ENCODE peak calls at places on chromosomes 6 and 20, in five cellular contexts. M is H9, V is neuronal stem cell, I is H1, L is trophoblast cell. H is an unnamed sample.

GRCh38 chr6:138105446-138105845 is 1.8 kb downstream of the PERP start:
- DNase-seq in M (no peak), V (no peak), I (no peak), L (no peak), H (no peak)

GRCh38 chr6:8707956-8708772 is 272.8 kb upstream of the SLC35B3 start:
- DNase-seq in M (no peak), V (peak), I (peak), L (no peak), H (peak)

GRCh38 chr20:2741463-2741862 is 48.9 kb downstream of the EBF4 start:
- DNase-seq in M (no peak), V (no peak), I (no peak), L (no peak), H (no peak)

GRCh38 chr6:16576391-16577368 is 184.6 kb downstream of the ATXN1 start:
- DNase-seq in M (no peak), V (no peak), I (no peak), L (no peak), H (peak)

GRCh38 chr6:19895866-19896579 is 58.9 kb downstream of the ID4 start:
- DNase-seq in M (no peak), V (no peak), I (no peak), L (no peak), H (no peak)

GRCh38 chr6:119270545-119270944 is 79.0 kb downstream of the MAN1A1 start:
- DNase-seq in M (no peak), V (no peak), I (no peak), L (no peak), H (no peak)

GRCh38 chr20:2395136-2395535 is 14.4 kb downstream of the TGM6 start:
- DNase-seq in M (no peak), V (no peak), I (no peak), L (no peak), H (no peak)

GRCh38 chr6:28137458-28138020 is 4.1 kb upstream of the ZKSCAN8 start:
- DNase-seq in M (no peak), V (no peak), I (no peak), L (no peak), H (peak)

GRCh38 chr6:45722876-45723275 is 292.8 kb downstream of the CLIC5 start:
- DNase-seq in M (no peak), V (no peak), I (no peak), L (no peak), H (no peak)

GRCh38 chr6:139891471-139891870 is 517.0 kb upstream of the CITED2 start:
- DNase-seq in M (no peak), V (no peak), I (no peak), L (no peak), H (no peak)

GRCh38 chr6:158818580-158819212 is 472 bp downstream of the EZR start:
- DNase-seq in M (peak), V (peak), I (peak), L (peak), H (peak)

GRCh38 chr6:27280540-27281000 is 31.5 kb downstream of the POM121L2 start:
- DNase-seq in M (no peak), V (no peak), I (no peak), L (no peak), H (peak)

GRCh38 chr20:38132910-38133501 is 32.1 kb downstream of the TGM2 start:
- DNase-seq in M (no peak), V (no peak), I (no peak), L (no peak), H (no peak)

GRCh38 chr20:18164356-18164755 is 26.7 kb downstream of the KAT14 start:
- DNase-seq in M (no peak), V (no peak), I (no peak), L (peak), H (no peak)

GRCh38 chr20:49526568-49526967 is 41.4 kb downstream of the PTGIS start:
- DNase-seq in M (no peak), V (no peak), I (no peak), L (no peak), H (no peak)
- H2BK12ac ChIP-seq in M (no peak), V (no peak), I (no peak), L (no peak), H (no peak)

DNA sequence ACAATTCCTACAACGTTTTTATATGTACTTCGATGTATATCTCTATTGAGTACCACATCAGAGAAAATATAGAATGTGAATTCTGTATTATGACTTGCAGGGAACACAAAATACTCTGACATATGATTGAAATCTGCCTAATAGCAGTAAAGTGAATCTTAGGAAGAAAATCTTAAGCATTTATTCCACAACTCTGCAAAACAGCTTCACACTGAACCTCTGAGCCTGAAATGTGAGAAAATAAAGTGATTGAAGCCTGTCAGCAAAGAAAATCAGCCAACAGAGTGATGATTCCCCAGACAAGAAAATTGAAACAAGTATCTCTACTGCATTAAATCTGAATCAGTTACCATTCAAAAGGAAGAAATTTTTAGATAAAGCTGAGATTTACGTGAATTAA is 499.5 kb upstream of the RNF217 start:
- DNase-seq in M (no peak), V (no peak), I (no peak), L (no peak), H (no peak)
- H2BK12ac ChIP-seq in M (no peak), V (no peak), I (no peak), L (no peak), H (no peak)

GRCh38 chr20:40265872-40266533 is 423.0 kb downstream of the MAFB start:
- DNase-seq in M (no peak), V (no peak), I (no peak), L (no peak), H (peak)

GRCh38 chr20:40268321-40269075 is 420.5 kb downstream of the MAFB start:
- DNase-seq in M (peak), V (no peak), I (no peak), L (no peak), H (peak)
- H2BK12ac ChIP-seq in M (no peak), V (no peak), I (peak), L (no peak), H (peak)

GRCh38 chr6:155400022-155400965 is 55.3 kb downstream of the NOX3 start:
- DNase-seq in M (no peak), V (no peak), I (no peak), L (no peak), H (no peak)
- H2BK12ac ChIP-seq in M (no peak), V (no peak), I (no peak), L (no peak), H (no peak)

GRCh38 chr6:159819098-159819497 is 19.0 kb downstream of the PNLDC1 start:
- DNase-seq in M (no peak), V (no peak), I (no peak), L (no peak), H (no peak)
- H2BK12ac ChIP-seq in M (no peak), V (no peak), I (no peak), L (no peak), H (no peak)

GRCh38 chr6:10451828-10452509 is 37.1 kb upstream of the TFAP2A start:
- DNase-seq in M (no peak), V (no peak), I (no peak), L (peak), H (peak)

GRCh38 chr6:10446548-10446947 is 31.7 kb upstream of the TFAP2A start:
- DNase-seq in M (no peak), V (no peak), I (no peak), L (no peak), H (no peak)

GRCh38 chr6:10449751-10450150 is 34.9 kb upstream of the TFAP2A start:
- DNase-seq in M (no peak), V (no peak), I (no peak), L (no peak), H (no peak)

GRCh38 chr6:10453596-10453995 is 38.7 kb upstream of the TFAP2A start:
- DNase-seq in M (no peak), V (no peak), I (no peak), L (peak), H (no peak)

DNA sequence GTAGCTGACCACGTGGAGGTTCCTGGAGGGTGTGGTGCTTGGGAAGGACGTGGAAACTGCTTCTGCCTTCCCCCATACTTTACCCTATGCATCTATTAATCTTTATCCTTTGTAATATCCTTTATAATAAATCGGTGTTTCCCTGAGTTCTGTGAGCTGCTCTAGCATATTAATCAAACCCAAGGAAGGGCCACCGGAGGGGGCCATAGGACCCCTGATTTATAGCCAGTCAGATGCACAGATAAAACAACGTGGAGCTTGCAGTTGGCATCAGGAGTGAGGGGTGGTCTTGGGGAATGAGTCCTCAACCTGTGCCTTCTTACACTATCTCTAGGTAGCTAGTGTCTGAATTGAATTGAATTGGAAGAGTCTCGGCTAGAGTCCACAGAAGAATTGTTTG is 36.5 kb upstream of the TFAP2A start:
- DNase-seq in M (no peak), V (no peak), I (no peak), L (no peak), H (no peak)
- H2BK12ac ChIP-seq in M (no peak), V (no peak), I (no peak), L (no peak), H (no peak)

GRCh38 chr6:14269434-14269833 is 151.9 kb downstream of the CD83 start:
- DNase-seq in M (no peak), V (no peak), I (peak), L (no peak), H (no peak)

GRCh38 chr6:14265049-14266021 is 147.8 kb downstream of the CD83 start:
- DNase-seq in M (no peak), V (no peak), I (peak), L (no peak), H (no peak)

GRCh38 chr6:14270142-14270893 is 152.7 kb downstream of the CD83 start:
- DNase-seq in M (peak), V (no peak), I (peak), L (no peak), H (no peak)

GRCh38 chr6:14266266-14266665 is 148.7 kb downstream of the CD83 start:
- DNase-seq in M (no peak), V (no peak), I (no peak), L (no peak), H (no peak)

GRCh38 chr6:14267885-14268660 is 150.5 kb downstream of the CD83 start:
- DNase-seq in M (no peak), V (no peak), I (peak), L (no peak), H (no peak)
- H2BK12ac ChIP-seq in M (no peak), V (no peak), I (no peak), L (no peak), H (no peak)